ENCODE peak calls at places on chromosomes 4 and X, in eight cellular contexts. E, Z, P, H, B, Q, J and L are unnamed samples.

GRCh38 chrX:119745283-119745848 is 13.0 kb upstream of the SOWAHD start:
- DNase-seq in Z (no peak), B (no peak), P (peak; percentile 21), E (no peak), Q (no peak), J (no peak), H (no peak), L (no peak)

GRCh38 chr4:73947239-73947985 is 34.4 kb downstream of the PF4 start:
- DNase-seq in H (no peak), B (no peak), E (no peak), P (peak; percentile 12), J (no peak), Q (no peak), Z (no peak), L (no peak)

GRCh38 chr4:24770111-24770584 is 25.2 kb upstream of the SOD3 start:
- DNase-seq in E (no peak), Q (peak; percentile 24), Z (peak; percentile 92), P (peak; percentile 76), H (no peak), B (no peak), J (no peak), L (no peak)

GRCh38 chrX:71604141-71604540 is 14.2 kb downstream of the CXCR3 start:
- DNase-seq in B (no peak), P (peak; percentile 7), J (no peak), E (no peak), Q (no peak), Z (peak; percentile 46), H (no peak), L (no peak)

GRCh38 chr4:6239968-6240367 is 29.7 kb upstream of the WFS1 start:
- DNase-seq in Z (no peak), P (no peak), H (no peak), Q (no peak), B (no peak), J (no peak), E (no peak), L (no peak)

GRCh38 chrX:6545712-6546111 is 10.8 kb upstream of the VCX3A start:
- DNase-seq in J (no peak), Q (no peak), P (no peak), Z (no peak), E (no peak), B (no peak), H (no peak), L (no peak)

GRCh38 chr4:142314183-142314582 is 531.9 kb downstream of the INPP4B start:
- DNase-seq in P (no peak), B (no peak), H (no peak), Q (no peak), J (no peak), E (no peak), Z (no peak), L (no peak)

GRCh38 chr4:3866813-3867129 is 100.6 kb downstream of the ADRA2C start:
- DNase-seq in H (no peak), Z (no peak), J (no peak), Q (no peak), E (no peak), P (no peak), B (no peak), L (no peak)

GRCh38 chr4:24794916-24795665 is at the start of gene SOD3:
- DNase-seq in Q (peak; percentile 82), Z (peak; percentile 92), H (no peak), B (no peak), P (peak; percentile 86), J (peak; percentile 69), E (no peak), L (peak; percentile 91)

GRCh38 chrX:2631743-2632532 is 59.2 kb upstream of the CD99 start:
- DNase-seq in B (no peak), H (peak; percentile 88), J (no peak), E (no peak), Q (no peak), Z (no peak), P (no peak), L (no peak)

GRCh38 chr4:3276961-3277360 is 15.9 kb upstream of the RGS12 start:
- DNase-seq in Z (peak; percentile 30), H (no peak), P (no peak), J (no peak), Q (no peak), E (no peak), B (no peak), L (no peak)

GRCh38 chrX:94204524-94204923 is 530.5 kb downstream of the FAM133A start:
- DNase-seq in B (peak; percentile 0), P (no peak), Q (no peak), Z (no peak), H (no peak), J (no peak), E (peak; percentile 9), L (peak; percentile 3)

GRCh38 chr4:3403104-3403906 is 38.5 kb upstream of the HGFAC start:
- DNase-seq in H (no peak), Z (no peak), J (no peak), P (no peak), Q (no peak), B (no peak), E (no peak), L (no peak)

DNA sequence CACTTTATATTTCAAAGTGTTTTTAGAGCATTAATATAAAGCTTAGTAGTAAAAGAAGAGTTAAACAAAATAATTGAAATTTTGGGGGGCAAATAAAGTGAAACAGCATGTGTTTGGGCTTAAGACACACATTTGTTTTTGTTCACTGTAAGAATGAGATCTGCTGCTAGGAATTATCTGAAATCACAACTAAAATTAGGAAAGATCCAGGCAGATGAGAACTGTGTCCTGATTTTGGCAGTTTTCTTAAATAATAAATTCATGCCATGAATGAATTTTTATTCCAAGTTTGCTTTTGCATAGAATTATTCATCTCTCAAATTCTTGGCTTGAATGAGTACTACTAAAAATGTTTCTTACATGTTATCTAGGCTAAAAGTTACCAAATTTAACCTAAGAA is 321.6 kb downstream of the ANK2 start:
- DNase-seq in Q (no peak), H (no peak), J (no peak), P (no peak), E (no peak), Z (no peak), B (no peak), L (no peak)
- TF ChIP-seq EZH2phosphoT487 in Q (no peak), H (no peak), J (no peak), P (no peak), E (no peak), Z (no peak), B (no peak), L (no peak)

DNA sequence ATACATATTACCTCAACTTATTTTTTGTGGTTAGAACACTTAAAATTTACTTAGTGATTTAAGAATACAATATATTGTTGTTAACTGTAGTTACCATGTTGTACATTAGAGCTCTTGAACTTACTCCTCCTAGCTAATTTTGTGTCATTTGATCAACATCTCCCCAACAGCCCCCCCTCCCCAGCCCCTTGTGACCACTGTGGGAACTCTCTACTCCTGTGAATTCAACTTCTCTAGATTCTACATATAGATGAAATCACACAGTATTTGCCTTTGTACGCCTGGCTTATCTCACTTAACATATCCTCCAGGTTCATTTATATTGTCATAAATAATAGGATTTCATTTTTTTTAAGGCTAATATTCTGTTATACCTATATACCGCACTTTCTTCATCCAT is 66.5 kb downstream of the RAPGEF2 start:
- DNase-seq in Q (no peak), B (no peak), P (no peak), H (no peak), Z (no peak), J (no peak), E (no peak), L (no peak)
- H3K4me1 ChIP-seq in Q (peaks cover 7% of the 10 kb centered on the region), B (no peaks in the 10 kb centered on the region), P (peaks cover 10% of the 10 kb centered on the region), H (peaks cover 19% of the 10 kb centered on the region), Z (no peaks in the 10 kb centered on the region), J (no peaks in the 10 kb centered on the region), E (peaks cover 12% of the 10 kb centered on the region), L (peaks cover 31% of the 10 kb centered on the region)

GRCh38 chr4:123116412-123116811 is 194.0 kb upstream of the NUDT6 start:
- DNase-seq in Z (peak; percentile 6), H (no peak), J (no peak), Q (no peak), B (peak; percentile 32), P (peak; percentile 80), E (no peak), L (no peak)
- TF ChIP-seq EZH2phosphoT487 in Z (no peak), H (no peak), J (peak; percentile 52), Q (no peak), B (no peak), P (no peak), E (no peak), L (no peak)

DNA sequence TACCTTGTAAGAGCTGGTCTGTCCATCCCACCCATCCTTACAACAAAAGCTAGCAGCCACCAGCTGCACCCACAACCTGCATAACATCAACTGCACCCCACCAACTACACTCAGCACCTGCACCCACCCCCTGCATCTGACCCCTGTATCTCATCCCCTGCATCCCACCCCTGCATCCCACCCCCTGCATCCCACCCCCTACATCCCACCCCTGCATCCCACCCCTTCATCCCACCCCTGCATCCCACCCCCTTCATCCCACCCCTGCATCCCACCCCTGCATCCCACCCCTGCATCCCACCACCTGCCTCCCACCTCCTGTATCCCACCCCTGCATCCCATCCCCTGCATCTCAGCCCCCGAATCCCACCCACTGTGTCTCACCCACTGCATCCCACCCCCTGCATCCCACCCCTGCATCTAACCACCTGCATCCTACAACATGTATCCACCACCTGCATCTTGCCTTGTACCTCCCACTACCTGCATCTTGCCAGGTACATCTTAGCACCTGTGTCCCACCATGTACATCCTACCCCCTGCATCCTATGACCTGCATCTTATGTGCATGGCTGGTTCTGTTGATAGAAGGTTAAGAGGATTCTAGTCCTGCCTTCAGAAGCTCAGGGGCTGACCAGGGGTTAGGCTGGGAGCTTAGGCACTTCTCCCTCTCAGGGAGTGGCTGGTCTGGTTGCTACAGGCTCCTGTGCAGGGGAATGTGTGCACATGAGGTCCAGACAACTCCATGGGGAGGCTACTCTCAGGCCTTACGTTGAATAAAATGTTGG is 9.4 kb downstream of the TMEM271 start:
- DNase-seq in Q (no peak), B (peak; percentile 73), E (no peak), H (peak; percentile 4), P (no peak), Z (no peak), J (peak; percentile 57), L (no peak)
- H3K4me1 ChIP-seq in Q (no peaks in the 10 kb centered on the region), B (no peaks in the 10 kb centered on the region), E (no peaks in the 10 kb centered on the region), H (no peaks in the 10 kb centered on the region), P (no peaks in the 10 kb centered on the region), Z (no peaks in the 10 kb centered on the region), J (no peaks in the 10 kb centered on the region), L (no peaks in the 10 kb centered on the region)

DNA sequence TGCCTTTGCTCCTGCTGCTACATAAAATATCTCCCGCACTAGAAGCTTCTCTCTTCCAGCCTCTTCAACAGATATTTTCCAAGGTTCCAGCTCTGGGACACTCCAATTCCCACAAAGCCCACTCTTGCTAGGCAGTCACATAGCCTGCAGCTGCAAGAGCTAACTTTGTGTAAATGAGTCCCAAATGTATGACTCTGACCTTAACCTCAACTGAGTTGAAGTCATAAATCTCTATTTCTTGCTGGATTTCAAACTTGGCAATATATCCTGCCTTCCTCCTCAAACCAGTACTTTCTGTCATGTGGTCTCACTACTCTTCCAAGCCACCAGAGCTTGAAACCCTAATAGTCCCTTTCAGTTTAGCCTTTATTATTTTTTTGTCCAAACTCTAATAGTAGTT is 315.5 kb upstream of the GRIA3 start:
- DNase-seq in J (no peak), E (no peak), H (no peak), P (no peak), Q (no peak), B (no peak), Z (peak; percentile 1), L (no peak)
- TF ChIP-seq EZH2phosphoT487 in J (no peak), E (no peak), H (no peak), P (no peak), Q (no peak), B (no peak), Z (no peak), L (no peak)

DNA sequence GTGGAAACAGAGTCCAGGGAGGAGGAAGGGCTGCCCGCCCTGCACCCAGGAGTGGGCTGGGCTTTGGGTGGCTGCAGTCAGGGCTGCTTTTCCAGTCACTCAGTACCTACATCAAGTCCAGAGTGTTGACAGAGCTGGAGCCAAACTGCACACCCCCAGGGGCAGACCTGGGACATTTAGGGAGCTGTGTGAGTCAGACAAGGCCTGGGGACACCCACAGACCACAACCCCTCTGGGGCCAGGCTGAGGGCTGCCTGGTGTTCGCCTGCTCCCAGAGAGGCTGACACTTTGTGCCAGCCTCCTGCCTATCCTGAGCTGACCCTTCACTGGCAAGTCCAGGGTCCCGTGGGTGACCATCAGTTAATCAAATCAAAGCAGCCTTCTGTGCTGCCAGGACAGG is 240.0 kb downstream of the BCOR start:
- DNase-seq in P (peak; percentile 20), J (no peak), Q (no peak), H (no peak), B (no peak), Z (no peak), E (no peak), L (no peak)
- H3K4me1 ChIP-seq in P (peaks cover 36% of the 10 kb centered on the region), J (no peaks in the 10 kb centered on the region), Q (peaks cover 41% of the 10 kb centered on the region), H (peaks cover 59% of the 10 kb centered on the region), B (peaks cover 24% of the 10 kb centered on the region), Z (peaks cover 9% of the 10 kb centered on the region), E (peaks cover 30% of the 10 kb centered on the region), L (peaks cover 7% of the 10 kb centered on the region)